ENCODE peak calls at places on chromosomes 1 and 21, in five cellular contexts. B is ovary, F is IMR-90, C is neural progenitor cell, E is body of pancreas. I is an unnamed sample.

GRCh38 chr1:171948491-171948890 is 107.2 kb downstream of the DNM3 start:
- DNase-seq in E (no peak), C (no peak), B (no peak), F (peak; percentile 5), I (no peak)

GRCh38 chr1:161506336-161507223 is 1.3 kb downstream of the FCGR2A start:
- DNase-seq in E (no peak), F (peak; percentile 54), B (no peak), C (no peak), I (no peak)

GRCh38 chr1:189496768-189497167 is 980.9 kb downstream of the BRINP3 start:
- DNase-seq in C (no peak), E (no peak), F (no peak), B (no peak), I (peak; percentile 5)

GRCh38 chr1:210654176-210654786 is 325.6 kb downstream of the HHAT start:
- DNase-seq in E (no peak), B (no peak), C (no peak), F (no peak), I (peak; percentile 28)

GRCh38 chr1:60989745-60990718 is 92.3 kb upstream of the NFIA start:
- DNase-seq in C (no peak), B (peak; percentile 45), E (no peak), F (peak; percentile 83), I (peak; percentile 61)

GRCh38 chr1:193065954-193066353 is 6.5 kb downstream of the RO60 start:
- DNase-seq in C (no peak), E (no peak), B (no peak), F (no peak), I (no peak)

GRCh38 chr1:17802164-17802563 is 47.0 kb downstream of the ACTL8 start:
- DNase-seq in B (no peak), E (no peak), F (peak; percentile 38), C (no peak), I (no peak)

GRCh38 chr1:77757066-77757584 is 2.5 kb downstream of the USP33 start:
- DNase-seq in C (no peak), B (no peak), F (no peak), E (no peak), I (no peak)

GRCh38 chr1:92992877-92993276 is 31.6 kb upstream of the DIPK1A start:
- DNase-seq in F (no peak), E (no peak), C (no peak), B (no peak), I (no peak)

GRCh38 chr1:115320368-115320767 is 17.7 kb downstream of the NGF start:
- DNase-seq in E (no peak), F (no peak), B (no peak), C (no peak), I (no peak)

GRCh38 chr1:38624341-38625039 is 235.1 kb downstream of the RRAGC start:
- DNase-seq in E (no peak), F (no peak), B (no peak), C (no peak), I (no peak)

GRCh38 chr1:224340711-224341384 is 10.9 kb upstream of the NVL start:
- DNase-seq in F (no peak), C (peak; percentile 45), B (no peak), E (peak; percentile 64), I (no peak)

GRCh38 chr1:167799747-167800146 is 78.0 kb downstream of the MPZL1 start:
- DNase-seq in E (no peak), F (no peak), B (no peak), C (no peak), I (peak; percentile 90)

GRCh38 chr1:167794043-167794442 is 72.3 kb downstream of the MPZL1 start:
- DNase-seq in F (no peak), E (no peak), C (no peak), B (no peak), I (no peak)

GRCh38 chr1:167797005-167797404 is 75.2 kb downstream of the MPZL1 start:
- DNase-seq in C (peak; percentile 46), B (peak; percentile 71), E (peak; percentile 52), F (peak; percentile 99), I (peak; percentile 97)

GRCh38 chr1:167798951-167799350 is 77.2 kb downstream of the MPZL1 start:
- DNase-seq in B (no peak), F (no peak), E (no peak), C (peak; percentile 68), I (no peak)

GRCh38 chr1:167795810-167796740 is 74.3 kb downstream of the MPZL1 start:
- DNase-seq in E (no peak), C (no peak), B (no peak), F (no peak), I (peak; percentile 75)
- H3K27ac ChIP-seq in E (no peak overlapping the region), C (peak overlapping the region; percentile 21), B (peak overlapping the region; percentile 28), F (peak overlapping the region; percentile 28), I (no peak overlapping the region)

GRCh38 chr1:1168451-1169411 is 4.9 kb upstream of the TTLL10 start:
- DNase-seq in F (no peak), B (no peak), E (peak; percentile 11), C (no peak), I (no peak)

GRCh38 chr1:1171551-1172340 is 1.9 kb upstream of the TTLL10 start:
- DNase-seq in C (peak; percentile 1), E (peak; percentile 14), F (no peak), B (no peak), I (no peak)

GRCh38 chr1:1169429-1170214 is 4.1 kb upstream of the TTLL10 start:
- DNase-seq in C (no peak), B (no peak), F (no peak), E (peak; percentile 13), I (no peak)

GRCh38 chr1:1170891-1171550 is 2.7 kb upstream of the TTLL10 start:
- DNase-seq in E (no peak), C (peak; percentile 5), B (no peak), F (no peak), I (no peak)

DNA sequence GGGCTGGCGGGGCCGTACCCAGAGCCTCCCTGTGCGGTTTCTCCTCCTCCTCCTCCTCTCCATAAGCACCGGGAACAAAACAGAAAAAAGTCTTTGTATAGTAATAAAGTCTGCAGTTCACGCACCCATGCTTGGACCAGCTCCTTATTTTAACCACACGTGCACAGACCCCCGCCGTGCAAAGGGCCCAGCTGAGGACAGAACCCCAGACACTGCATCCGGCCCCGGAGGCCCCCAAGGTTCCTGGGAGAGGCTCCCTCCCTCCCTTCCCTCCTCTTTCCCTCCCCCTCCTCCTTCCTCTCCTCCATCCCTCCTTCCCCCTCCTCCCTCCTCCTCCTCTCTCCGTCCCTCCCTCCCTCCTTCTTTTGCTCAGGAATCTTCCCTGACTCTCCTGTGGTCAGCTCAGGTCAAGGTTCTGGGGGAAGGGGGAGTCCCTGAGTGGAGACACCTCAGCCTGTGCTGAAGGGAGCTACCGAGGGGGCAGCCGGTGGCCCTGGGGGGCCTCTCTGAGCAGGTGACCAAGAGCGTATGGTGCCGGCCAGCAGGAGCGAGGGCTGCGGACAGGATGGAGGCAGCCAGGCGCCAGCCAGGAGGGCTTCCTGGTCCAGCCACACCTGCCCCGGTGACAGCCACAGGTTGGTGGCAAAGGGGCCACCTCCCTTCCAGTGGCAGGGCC is 3.3 kb upstream of the TTLL10 start:
- DNase-seq in B (no peak), F (no peak), C (peak; percentile 1), E (no peak), I (no peak)
- H3K27me3 ChIP-seq in B (no peaks in the 10 kb centered on the region), F (peaks cover 58% of the 10 kb centered on the region), C (peaks cover 16% of the 10 kb centered on the region), E (no peaks in the 10 kb centered on the region), I (no peaks in the 10 kb centered on the region)

GRCh38 chr1:152965853-152966252 is 4.6 kb upstream of the SPRR4 start:
- DNase-seq in C (no peak), F (no peak), E (no peak), B (no peak), I (no peak)
- H3K4me1 ChIP-seq in C (no peaks in the 10 kb centered on the region), F (no peaks in the 10 kb centered on the region), E (no peaks in the 10 kb centered on the region), B (no peaks in the 10 kb centered on the region), I (peaks cover 5% of the 10 kb centered on the region)

GRCh38 chr1:207282496-207283380 is 38.7 kb upstream of the CD55 start:
- DNase-seq in C (no peak), E (no peak), F (peak; percentile 11), B (no peak), I (peak; percentile 10)

GRCh38 chr1:207284209-207284892 is 37.1 kb upstream of the CD55 start:
- DNase-seq in C (no peak), B (no peak), E (no peak), F (peak; percentile 9), I (no peak)

GRCh38 chr1:207279683-207280082 is 41.8 kb upstream of the CD55 start:
- DNase-seq in B (no peak), C (no peak), E (no peak), F (no peak), I (no peak)

GRCh38 chr1:207283421-207283820 is 38.1 kb upstream of the CD55 start:
- DNase-seq in B (no peak), C (no peak), F (no peak), E (no peak), I (no peak)

GRCh38 chr1:207282049-207282448 is 39.4 kb upstream of the CD55 start:
- DNase-seq in C (no peak), E (no peak), B (no peak), F (peak; percentile 53), I (peak; percentile 39)
- H3K27ac ChIP-seq in C (no peak overlapping the region), E (no peak overlapping the region), B (no peak overlapping the region), F (no peak overlapping the region), I (peak overlapping the region; percentile 11)

GRCh38 chr1:188365874-188366273 is 1537.1 kb downstream of the PLA2G4A start:
- DNase-seq in F (peak; percentile 5), E (no peak), B (no peak), C (no peak), I (no peak)
- H3K27me3 ChIP-seq in F (no peaks in the 10 kb centered on the region), E (no peaks in the 10 kb centered on the region), B (no peaks in the 10 kb centered on the region), C (no peaks in the 10 kb centered on the region), I (no peaks in the 10 kb centered on the region)

GRCh38 chr1:26593385-26593784 is 63.8 kb downstream of the RPS6KA1 start:
- DNase-seq in F (no peak), E (no peak), B (no peak), C (no peak), I (no peak)
- H3K4me1 ChIP-seq in F (no peaks in the 10 kb centered on the region), E (no peaks in the 10 kb centered on the region), B (no peaks in the 10 kb centered on the region), C (no peaks in the 10 kb centered on the region), I (no peaks in the 10 kb centered on the region)

GRCh38 chr21:27740084-27740483 is 773.2 kb upstream of the ADAMTS5 start:
- DNase-seq in B (no peak), C (no peak), F (no peak), E (no peak), I (no peak)
- H3K27ac ChIP-seq in B (no peak overlapping the region), C (no peak overlapping the region), F (no peak overlapping the region), E (no peak overlapping the region), I (no peak overlapping the region)

GRCh38 chr1:107477233-107477632 is 336.4 kb downstream of the NTNG1 start:
- DNase-seq in C (no peak), E (no peak), F (no peak), B (no peak), I (no peak)
- H3K27me3 ChIP-seq in C (no peaks in the 10 kb centered on the region), E (no peaks in the 10 kb centered on the region), F (no peaks in the 10 kb centered on the region), B (no peaks in the 10 kb centered on the region), I (no peaks in the 10 kb centered on the region)

I was measured in foreskin keratinocyte.